ENCODE peak calls at places on chromosomes 12 and 14, in nine cellular contexts. I is tibial artery, H is lower lobe of right lung, S is K562, J is GM23338, Q is Karpas-422, A is coronary artery, M is neural progenitor cell, G is H9. C is an unnamed sample.

GRCh38 chr14:94974422-94974821 is 182.9 kb downstream of the DICER1 start:
- DNase-seq in I (no peak), H (no peak), J (no peak), S (no peak), Q (no peak), M (no peak), G (no peak), A (no peak), C (no peak)

GRCh38 chr12:31832740-31833540 is 104.1 kb upstream of the AMN1 start:
- DNase-seq in S (no peak), A (no peak), G (no peak), Q (no peak), J (no peak), I (no peak), H (no peak), M (no peak), C (no peak)

GRCh38 chr12:14216405-14217294 is 148.8 kb upstream of the ATF7IP start:
- DNase-seq in H (no peak), Q (no peak), A (no peak), I (no peak), G (no peak), M (no peak), J (no peak), S (no peak), C (peak)

GRCh38 chr12:51048601-51049369 is 658 bp downstream of the LETMD1 start:
- DNase-seq in H (no peak), J (no peak), M (peak), I (no peak), Q (peak), A (no peak), G (no peak), S (no peak), C (no peak)

GRCh38 chr12:66633676-66634075 is 45.2 kb downstream of the GRIP1 start:
- DNase-seq in J (no peak), A (no peak), Q (no peak), G (no peak), S (no peak), H (no peak), M (no peak), I (no peak), C (peak)

GRCh38 chr14:57930241-57930975 is 64.5 kb upstream of the SLC35F4 start:
- DNase-seq in S (no peak), H (no peak), J (no peak), M (no peak), Q (no peak), G (no peak), I (no peak), A (no peak), C (no peak)

GRCh38 chr12:115998119-115998633 is 279.3 kb downstream of the MED13L start:
- DNase-seq in G (peak), A (no peak), S (peak), I (no peak), Q (peak), J (peak), M (peak), H (no peak), C (peak)

GRCh38 chr12:115444336-115444735 is 760.4 kb upstream of the TBX3 start:
- DNase-seq in Q (no peak), G (no peak), A (no peak), H (no peak), J (no peak), I (no peak), S (no peak), M (no peak), C (no peak)

GRCh38 chr12:14313379-14313778 is 52.1 kb upstream of the ATF7IP start:
- DNase-seq in H (no peak), A (no peak), Q (peak), I (no peak), S (no peak), G (no peak), M (no peak), J (no peak), C (no peak)

GRCh38 chr14:93045211-93045674 is 70.5 kb downstream of the ITPK1 start:
- DNase-seq in Q (no peak), M (peak), H (no peak), I (no peak), J (peak), G (peak), A (no peak), S (no peak), C (no peak)

DNA sequence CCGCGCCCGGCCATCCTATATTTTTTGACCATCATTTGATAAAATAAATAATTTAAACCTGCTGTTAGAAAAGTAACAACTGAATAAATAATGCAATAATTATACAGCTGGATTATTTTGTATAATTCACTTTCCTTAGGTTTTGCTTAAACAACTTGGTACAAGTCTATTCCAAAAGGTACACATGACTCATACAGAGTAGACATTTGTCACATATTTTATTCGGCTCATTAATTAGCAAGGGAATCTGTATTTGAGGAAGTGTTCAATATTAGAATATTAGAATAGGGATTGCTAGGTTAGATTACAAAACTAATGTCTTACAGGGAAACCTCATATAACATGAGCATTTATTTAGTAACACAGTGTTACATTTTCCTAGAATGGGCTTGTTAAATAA is 48.7 kb downstream of the ATP2A2 start:
- DNase-seq in M (no peak), I (no peak), A (no peak), H (no peak), J (no peak), G (no peak), Q (no peak), S (no peak), C (no peak)
- H3K27ac ChIP-seq in M (no peak), I (no peak), A (no peak), H (no peak), J (peak), G (no peak), Q (no peak), S (no peak), C (no peak)

DNA sequence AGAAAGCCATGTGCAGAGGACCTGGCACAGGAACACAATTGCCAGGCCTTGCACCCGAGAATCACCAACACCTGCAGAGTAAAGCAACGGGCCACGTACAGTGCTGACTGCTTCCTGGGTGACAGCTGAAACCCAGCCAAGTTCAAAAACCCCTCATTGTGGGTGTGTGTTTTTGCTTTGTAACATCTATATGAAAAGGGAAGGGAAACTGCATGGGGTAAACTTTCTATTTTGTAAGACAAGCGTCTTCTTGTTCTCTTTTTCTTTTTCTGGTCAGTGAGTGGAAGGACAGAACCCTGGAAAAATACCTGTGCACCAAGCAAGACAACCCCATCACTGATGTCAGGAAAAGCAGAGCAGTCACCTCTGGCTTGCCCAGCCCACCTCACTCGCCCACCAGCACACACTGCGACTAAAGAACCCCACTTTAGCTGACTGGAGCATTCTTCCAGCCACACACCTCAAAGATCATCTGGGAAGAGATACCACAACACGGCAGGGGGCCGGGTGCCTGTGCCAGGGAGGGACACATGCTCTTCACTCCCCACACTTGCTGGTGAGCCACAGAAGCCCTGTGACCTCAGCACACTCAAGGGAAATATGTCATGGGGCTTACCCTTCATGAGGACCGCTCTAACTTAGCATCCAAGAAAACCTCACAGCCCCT is 172.3 kb downstream of the NDUFA12 start:
- DNase-seq in I (no peak), H (no peak), A (no peak), J (no peak), G (no peak), S (no peak), M (no peak), Q (peak), C (no peak)
- H3K27ac ChIP-seq in I (no peak), H (no peak), A (no peak), J (no peak), G (no peak), S (no peak), M (no peak), Q (no peak), C (no peak)

GRCh38 chr12:113237748-113238147 is 16.5 kb downstream of the TPCN1 start:
- DNase-seq in Q (no peak), I (peak), M (no peak), H (no peak), S (peak), J (no peak), G (no peak), A (no peak), C (no peak)
- H3K27ac ChIP-seq in Q (no peak), I (peak), M (no peak), H (peak), S (peak), J (no peak), G (no peak), A (peak), C (no peak)

DNA sequence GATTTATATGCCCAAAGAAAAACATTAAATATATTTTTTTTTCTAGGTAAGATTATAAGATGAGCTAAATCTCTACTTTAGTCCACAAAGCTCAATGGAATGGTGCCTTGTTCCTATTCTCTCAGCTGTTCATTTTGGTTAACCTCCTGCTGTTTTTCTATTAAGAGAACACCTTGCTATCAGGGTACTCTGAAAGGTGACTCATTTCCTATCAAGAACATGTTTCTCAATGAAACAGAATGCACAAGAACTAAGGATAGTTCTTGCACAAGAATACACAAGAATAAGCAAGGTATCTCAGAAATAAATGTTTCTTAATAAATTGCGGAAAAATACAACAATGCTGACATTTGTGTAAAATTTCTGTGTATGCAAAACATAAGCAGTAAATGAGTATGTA is 14.1 kb downstream of the ABCD2 start:
- DNase-seq in A (no peak), S (no peak), G (no peak), Q (no peak), I (no peak), M (no peak), H (no peak), J (no peak), C (peak)
- H3K27ac ChIP-seq in A (no peak), S (no peak), G (no peak), Q (no peak), I (no peak), M (no peak), H (no peak), J (no peak), C (no peak)

DNA sequence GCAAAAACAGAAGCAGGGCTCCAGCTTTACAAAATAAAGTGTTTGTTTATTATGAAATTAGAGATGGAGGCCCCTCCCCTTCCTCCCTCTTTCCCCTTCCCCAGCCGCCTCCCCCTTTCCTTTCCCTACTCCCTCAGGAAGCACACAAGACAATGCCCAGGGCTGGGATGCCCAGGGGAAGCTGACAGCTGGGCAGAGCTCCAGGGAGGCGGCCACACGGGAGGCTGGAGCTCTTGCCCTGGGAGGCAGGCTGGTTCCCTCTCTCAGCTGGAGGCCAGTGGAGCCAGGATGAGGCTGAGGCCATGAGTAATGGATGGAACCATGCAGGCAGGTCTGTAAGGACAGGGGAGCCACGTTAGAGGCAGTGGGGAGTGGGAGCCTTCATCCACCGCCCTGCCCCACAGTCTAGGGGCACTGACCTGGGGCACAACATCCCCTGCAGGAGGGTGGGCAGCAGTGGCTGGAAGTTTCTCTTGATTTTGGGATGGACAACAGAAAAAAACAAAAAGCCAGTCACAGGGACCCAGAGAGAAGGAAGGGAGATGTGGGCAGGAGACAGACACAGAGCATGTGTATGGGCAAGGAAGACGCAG is 5.1 kb downstream of the PSMB11 start:
- DNase-seq in J (no peak), S (no peak), H (no peak), Q (no peak), I (no peak), M (no peak), A (no peak), G (no peak), C (no peak)
- H3K27ac ChIP-seq in J (peak), S (no peak), H (peak), Q (no peak), I (no peak), M (no peak), A (no peak), G (no peak), C (no peak)

GRCh38 chr14:61026523-61026922 is 45.5 kb downstream of the SLC38A6 start:
- DNase-seq in I (no peak), S (no peak), G (no peak), A (no peak), J (no peak), M (no peak), H (peak), Q (peak), C (no peak)
- H3K27ac ChIP-seq in I (no peak), S (no peak), G (no peak), A (no peak), J (no peak), M (no peak), H (no peak), Q (peak), C (no peak)

GRCh38 chr14:45177081-45177480 is 41.4 kb downstream of the FANCM start:
- DNase-seq in H (no peak), Q (no peak), M (no peak), S (no peak), A (no peak), G (no peak), J (no peak), I (no peak), C (peak)
- H3K27ac ChIP-seq in H (no peak), Q (no peak), M (no peak), S (no peak), A (no peak), G (no peak), J (no peak), I (no peak), C (no peak)

DNA sequence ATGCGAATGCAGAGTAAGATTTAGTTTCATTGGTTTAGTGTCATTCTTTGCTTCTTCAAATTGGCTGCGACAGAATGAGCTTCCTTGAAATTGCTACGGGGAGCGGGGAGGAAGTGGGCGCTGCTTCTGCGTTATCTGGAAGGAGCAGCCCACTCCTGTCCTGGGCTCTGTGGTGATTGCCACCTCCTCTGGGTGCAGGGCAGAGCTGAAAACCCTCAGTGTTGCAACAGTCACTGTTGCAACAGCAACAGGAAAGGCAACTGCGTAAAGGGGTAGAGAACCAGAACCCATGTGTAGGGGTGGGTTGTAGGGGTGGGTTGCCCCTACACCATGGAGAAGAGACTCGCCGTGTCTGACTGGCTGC is 57.7 kb downstream of the MAX start:
- DNase-seq in H (peak), A (no peak), J (no peak), G (no peak), Q (no peak), I (no peak), M (no peak), S (peak), C (no peak)
- H3K27ac ChIP-seq in H (no peak), A (no peak), J (no peak), G (no peak), Q (no peak), I (no peak), M (no peak), S (peak), C (no peak)

GRCh38 chr14:100423421-100424010 is 100.4 kb downstream of the SLC25A47 start:
- DNase-seq in Q (no peak), M (no peak), A (no peak), G (no peak), I (no peak), H (no peak), S (peak), J (no peak), C (no peak)
- H3K27ac ChIP-seq in Q (no peak), M (no peak), A (no peak), G (no peak), I (no peak), H (no peak), S (peak), J (no peak), C (no peak)

C was measured in astrocyte.